ENCODE peak calls at places on chromosomes 13 and 19, in four cellular contexts. N, D, L and Y are unnamed samples. For H3K36me3, the result is how much of the 10 kb centered on the place peaks cover.

GRCh38 chr13:112967666-112968379 is 1.2 kb upstream of the MCF2L start:
- DNase-seq in N (no peak), D (peak), L (no peak), Y (no peak)

GRCh38 chr13:77620138-77620537 is 77.3 kb upstream of the SLAIN1 start:
- DNase-seq in N (no peak), D (no peak), L (no peak), Y (no peak)

GRCh38 chr19:57935731-57936130 is 529 bp upstream of the ZNF418 start:
- DNase-seq in N (no peak), D (no peak), L (no peak), Y (no peak)

GRCh38 chr13:42345367-42345766 is 73.4 kb downstream of the AKAP11 start:
- DNase-seq in N (no peak), D (no peak), L (no peak), Y (no peak)

GRCh38 chr13:54356849-54357248 is 1328.2 kb downstream of the OLFM4 start:
- DNase-seq in N (no peak), D (peak), L (no peak), Y (no peak)

GRCh38 chr13:46100191-46100877 is 4.5 kb downstream of the CPB2 start:
- DNase-seq in N (no peak), D (no peak), L (no peak), Y (no peak)

GRCh38 chr13:113273856-113274590 is 23.0 kb upstream of the LAMP1 start:
- DNase-seq in N (no peak), D (no peak), L (no peak), Y (peak)

GRCh38 chr19:55400281-55401087 is 7.1 kb downstream of the UBE2S start:
- DNase-seq in N (no peak), D (no peak), L (no peak), Y (no peak)

GRCh38 chr19:58262922-58263296 is 15.8 kb upstream of the ZNF8 start:
- DNase-seq in N (no peak), D (no peak), L (no peak), Y (no peak)

GRCh38 chr13:95156208-95156607 is 145.0 kb downstream of the ABCC4 start:
- DNase-seq in N (no peak), D (no peak), L (no peak), Y (no peak)

GRCh38 chr13:110812111-110812868 is 98.8 kb downstream of the ING1 start:
- DNase-seq in N (no peak), D (no peak), L (no peak), Y (no peak)

GRCh38 chr13:111920932-111921705 is 145.8 kb upstream of the SOX1 start:
- DNase-seq in N (no peak), D (no peak), L (no peak), Y (no peak)

GRCh38 chr19:43950834-43951626 is at the start of gene ZNF221:
- DNase-seq in N (peak), D (peak), L (peak), Y (peak)

GRCh38 chr19:3224346-3225325 is at the start of gene CELF5:
- DNase-seq in N (no peak), D (peak), L (peak), Y (no peak)

DNA sequence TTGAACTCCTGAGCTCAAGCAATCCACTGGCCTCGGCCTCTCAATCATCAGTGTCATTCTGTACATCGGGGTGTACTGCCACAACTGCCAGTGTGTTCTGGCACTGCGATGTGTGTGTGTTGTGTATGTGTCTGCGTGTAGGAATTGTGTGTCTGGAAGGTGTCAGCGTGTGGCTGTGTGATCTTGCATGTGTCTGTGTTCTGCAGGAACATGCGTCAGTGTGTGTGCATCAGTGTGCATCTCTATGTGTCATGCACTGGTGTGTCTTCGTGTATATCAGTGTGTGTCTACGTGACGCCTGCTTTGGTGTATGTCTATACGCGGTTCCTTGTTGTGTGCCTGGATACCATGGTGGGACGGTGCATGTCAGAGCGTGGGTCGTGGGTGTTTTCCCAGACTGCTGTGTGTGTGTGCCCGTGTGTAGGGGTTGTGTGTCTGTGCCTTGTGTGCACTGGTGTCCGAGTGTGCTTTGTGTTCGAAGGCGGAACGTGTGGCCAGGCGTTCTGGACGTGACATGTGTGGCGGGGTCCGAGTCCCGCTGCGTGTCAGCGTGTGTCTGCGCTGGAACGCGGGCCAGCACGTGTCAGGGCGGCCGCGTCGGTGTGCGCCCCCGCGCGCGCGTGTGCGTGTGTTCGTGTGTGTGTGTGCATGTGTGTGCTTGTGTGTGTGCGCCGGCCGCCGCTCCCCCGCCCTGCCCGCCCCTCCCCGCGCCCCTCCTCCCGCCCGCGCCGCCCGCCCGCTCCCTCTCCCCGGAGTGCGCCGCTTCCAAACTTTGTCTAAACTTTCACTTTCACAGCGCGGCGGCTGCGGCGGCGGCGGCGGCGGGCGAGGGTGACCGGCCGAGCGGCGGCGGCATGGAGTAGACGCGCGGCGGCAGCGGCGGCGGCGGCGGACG is at the start of gene NFIX:
- DNase-seq in N (no peak), D (peak), L (peak), Y (no peak)
- H3K4me3 ChIP-seq in N (peak), D (peak), L (peak), Y (peak)

DNA sequence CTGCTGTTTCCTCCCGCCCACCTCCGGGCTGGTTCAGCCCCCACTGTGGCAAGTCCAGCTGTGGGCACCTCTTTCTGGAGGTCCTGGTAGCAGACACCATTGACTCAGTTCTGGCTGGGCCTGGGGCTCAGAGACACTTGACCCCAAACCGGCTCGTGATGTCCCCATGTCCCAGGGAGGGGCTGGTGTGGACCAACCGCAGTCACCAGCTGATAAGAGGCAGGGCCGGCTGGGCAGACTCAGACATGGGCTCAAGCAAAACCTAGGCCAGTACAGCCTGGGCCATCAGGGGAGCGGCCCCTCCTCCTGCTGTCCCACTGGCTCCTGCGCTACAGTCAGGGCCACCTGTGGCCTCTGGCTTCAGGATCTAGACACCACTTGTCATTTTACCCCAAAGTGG is 19.8 kb upstream of the TMEM160 start:
- DNase-seq in N (no peak), D (no peak), L (no peak), Y (no peak)
- H3K36me3 ChIP-seq in N (half or more), D (under half), L (half or more), Y (under half)

GRCh38 chr19:45217957-45218334 is 27.3 kb downstream of the EXOC3L2 start:
- DNase-seq in N (no peak), D (no peak), L (no peak), Y (no peak)

GRCh38 chr19:45217193-45217956 is 27.8 kb downstream of the EXOC3L2 start:
- DNase-seq in N (no peak), D (peak), L (no peak), Y (no peak)

GRCh38 chr19:45216677-45217076 is 28.5 kb downstream of the EXOC3L2 start:
- DNase-seq in N (no peak), D (no peak), L (no peak), Y (no peak)

GRCh38 chr19:45213031-45213430 is 32.2 kb downstream of the EXOC3L2 start:
- DNase-seq in N (no peak), D (no peak), L (no peak), Y (no peak)

DNA sequence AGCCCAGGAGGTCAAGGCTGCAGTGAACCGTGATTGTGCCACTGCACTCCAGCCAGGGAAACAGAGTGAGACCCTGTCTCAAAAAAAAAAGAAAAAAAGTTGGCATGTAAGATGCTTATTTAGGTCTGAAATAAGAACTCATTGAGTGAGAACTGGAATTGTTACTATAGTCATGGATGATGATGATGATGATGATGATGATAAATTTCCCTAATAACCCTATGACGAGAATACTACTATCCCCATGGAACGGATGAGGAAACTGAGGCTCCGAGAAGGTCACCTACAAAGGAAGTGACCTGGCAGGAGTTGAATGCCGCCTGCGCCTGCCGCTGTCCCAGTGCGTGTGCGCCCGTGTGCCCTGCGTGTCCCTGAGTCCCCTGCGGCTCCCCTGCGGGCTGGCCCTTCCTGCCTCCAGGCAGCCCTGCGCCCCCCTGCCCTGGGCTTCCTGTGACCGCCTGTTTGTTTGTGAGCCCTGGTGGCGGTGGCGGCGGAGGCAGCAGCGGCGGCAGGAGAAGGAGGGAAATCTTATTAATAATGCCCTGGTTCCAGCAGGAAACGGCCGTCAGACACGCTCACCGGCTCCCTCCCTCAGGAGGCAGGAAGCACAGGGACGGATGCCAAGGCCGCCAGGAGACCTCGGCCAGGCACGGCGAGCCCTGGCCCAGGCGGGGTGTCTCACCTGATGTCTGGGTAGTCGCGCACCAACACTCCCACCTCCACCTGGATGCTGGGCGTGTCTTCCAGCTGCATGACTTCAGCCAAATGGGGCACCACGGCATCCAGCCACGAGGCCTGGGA is 29.6 kb downstream of the EXOC3L2 start:
- DNase-seq in N (no peak), D (peak), L (no peak), Y (peak)
- H3K4me3 ChIP-seq in N (peak), D (peak), L (no peak), Y (no peak)

DNA sequence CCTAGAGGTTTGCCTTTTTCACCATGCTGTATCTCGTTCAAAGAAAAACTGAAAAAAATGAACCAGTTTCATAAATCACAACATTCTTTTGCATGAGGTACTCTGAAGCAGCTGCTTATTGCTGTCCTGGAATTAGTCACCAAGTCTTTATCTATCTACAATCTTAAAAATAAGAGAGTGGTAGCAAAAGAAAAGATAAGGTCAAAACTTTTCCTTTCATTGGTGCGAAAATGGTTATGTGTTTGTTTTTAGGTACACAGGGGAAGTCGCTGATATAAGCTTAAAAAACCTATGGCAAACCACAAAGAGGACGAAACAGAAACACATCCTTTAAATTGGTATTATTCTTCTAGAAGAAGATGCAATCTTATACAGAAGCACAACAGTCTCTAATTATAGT is 20.7 kb downstream of the OBI1 start:
- DNase-seq in N (no peak), D (no peak), L (no peak), Y (no peak)
- H3K36me3 ChIP-seq in N (under half), D (under half), L (half or more), Y (under half)

GRCh38 chr13:59730026-59730425 is 433.7 kb downstream of the DIAPH3 start:
- DNase-seq in N (no peak), D (no peak), L (no peak), Y (no peak)

GRCh38 chr13:59728896-59729545 is 434.7 kb downstream of the DIAPH3 start:
- DNase-seq in N (no peak), D (no peak), L (no peak), Y (no peak)

DNA sequence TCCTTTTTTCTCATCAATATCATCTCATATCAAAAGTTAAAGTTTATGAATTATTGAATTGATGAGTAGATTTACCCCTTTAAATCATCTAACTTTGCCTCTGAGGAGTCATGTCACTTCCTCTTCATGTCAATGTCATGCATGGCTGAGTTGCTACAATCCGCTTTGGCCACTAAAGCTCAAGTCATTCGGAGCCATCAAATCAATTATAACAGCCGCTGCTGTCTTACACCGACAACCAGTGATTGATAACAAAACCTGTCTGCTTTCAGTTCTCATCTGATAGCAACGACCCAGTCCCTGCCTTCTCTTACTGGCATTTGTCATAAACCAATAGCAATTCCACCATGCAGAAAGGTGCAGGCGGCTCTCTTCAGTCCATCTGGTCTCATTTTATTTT is 429.3 kb downstream of the DIAPH3 start:
- DNase-seq in N (no peak), D (peak), L (no peak), Y (no peak)
- H3K4me3 ChIP-seq in N (no peak), D (no peak), L (no peak), Y (no peak)

GRCh38 chr19:29139227-29139626 is 73.7 kb downstream of the UQCRFS1 start:
- DNase-seq in N (no peak), D (no peak), L (peak), Y (no peak)

GRCh38 chr19:29145756-29146155 is 67.2 kb downstream of the UQCRFS1 start:
- DNase-seq in N (no peak), D (peak), L (no peak), Y (no peak)

DNA sequence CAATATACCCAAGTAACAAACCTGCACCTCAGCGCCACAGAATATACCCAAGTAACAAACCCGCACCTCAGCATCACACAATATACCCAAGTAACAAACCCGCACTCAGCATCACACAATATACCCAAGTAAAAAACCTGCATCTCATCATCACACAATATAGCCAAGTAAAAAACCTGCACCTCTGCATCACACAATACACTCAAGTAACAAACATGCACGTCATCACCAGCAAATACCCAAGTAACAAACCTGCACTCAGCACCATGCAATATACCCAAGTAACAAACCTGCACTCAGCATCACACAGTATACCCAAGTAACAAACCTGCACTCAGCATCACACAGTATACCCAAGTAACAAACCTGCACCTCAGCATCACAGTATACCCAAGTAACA is 69.8 kb downstream of the UQCRFS1 start:
- DNase-seq in N (no peak), D (no peak), L (no peak), Y (no peak)
- H3K36me3 ChIP-seq in N (under half), D (under half), L (under half), Y (under half)